ENCODE peak calls at places on chromosomes 7 and 10, in four cellular contexts. One of them, this sample, is unnamed.

GRCh38 chr7:130228840-130229239 is 21.2 kb downstream of the SSMEM1 start:
- DNase-seq in hippocampal formation: no peak
- DNase-seq in NCI-H2171 treated with DMSO at 0.1 percent for 48 hours: no peak
- DNase-seq in adrenal gland: no peak
- DNase-seq in this sample: no peak

GRCh38 chr7:31202801-31203200 is 137.7 kb downstream of the NEUROD6 start:
- DNase-seq in hippocampal formation: no peak
- DNase-seq in NCI-H2171 treated with DMSO at 0.1 percent for 48 hours: no peak
- DNase-seq in adrenal gland: no peak
- DNase-seq in this sample: peak; percentile 36

GRCh38 chr7:137480401-137480800 is 136.9 kb upstream of the PTN start:
- DNase-seq in hippocampal formation: no peak
- DNase-seq in NCI-H2171 treated with DMSO at 0.1 percent for 48 hours: no peak
- DNase-seq in adrenal gland: no peak
- DNase-seq in this sample: no peak

GRCh38 chr7:50166997-50167961 is 74.2 kb upstream of the ZPBP start:
- DNase-seq in hippocampal formation: no peak
- DNase-seq in NCI-H2171 treated with DMSO at 0.1 percent for 48 hours: no peak
- DNase-seq in adrenal gland: no peak
- DNase-seq in this sample: no peak

GRCh38 chr10:128263891-128264688 is 137.9 kb upstream of the MKI67 start:
- DNase-seq in hippocampal formation: peak; percentile 51
- DNase-seq in NCI-H2171 treated with DMSO at 0.1 percent for 48 hours: peak; percentile 56
- DNase-seq in adrenal gland: peak; percentile 63
- DNase-seq in this sample: peak; percentile 92

GRCh38 chr7:18087687-18088078 is 60.0 kb upstream of the PRPS1L1 start:
- DNase-seq in hippocampal formation: no peak
- DNase-seq in NCI-H2171 treated with DMSO at 0.1 percent for 48 hours: peak; percentile 33
- DNase-seq in adrenal gland: no peak
- DNase-seq in this sample: peak; percentile 71

GRCh38 chr7:958221-959200 is 4.0 kb upstream of the ADAP1 start:
- DNase-seq in hippocampal formation: no peak
- DNase-seq in NCI-H2171 treated with DMSO at 0.1 percent for 48 hours: no peak
- DNase-seq in adrenal gland: no peak
- DNase-seq in this sample: no peak

GRCh38 chr10:16592327-16592854 is 70.7 kb upstream of the C1QL3 start:
- DNase-seq in hippocampal formation: no peak
- DNase-seq in NCI-H2171 treated with DMSO at 0.1 percent for 48 hours: no peak
- DNase-seq in adrenal gland: no peak
- DNase-seq in this sample: no peak

GRCh38 chr7:111796671-111797070 is 234.4 kb upstream of the IMMP2L start:
- DNase-seq in hippocampal formation: no peak
- DNase-seq in NCI-H2171 treated with DMSO at 0.1 percent for 48 hours: no peak
- DNase-seq in adrenal gland: no peak
- DNase-seq in this sample: no peak

GRCh38 chr10:52755297-52756062 is 17.1 kb downstream of the MBL2 start:
- DNase-seq in hippocampal formation: no peak
- DNase-seq in NCI-H2171 treated with DMSO at 0.1 percent for 48 hours: no peak
- DNase-seq in adrenal gland: peak; percentile 25
- DNase-seq in this sample: no peak

GRCh38 chr10:31374146-31374696 is 55.2 kb downstream of the ZEB1 start:
- DNase-seq in hippocampal formation: no peak
- DNase-seq in NCI-H2171 treated with DMSO at 0.1 percent for 48 hours: peak; percentile 56
- DNase-seq in adrenal gland: no peak
- DNase-seq in this sample: no peak

GRCh38 chr7:148914208-148914777 is 30.2 kb upstream of the EZH2 start:
- DNase-seq in hippocampal formation: no peak
- DNase-seq in NCI-H2171 treated with DMSO at 0.1 percent for 48 hours: no peak
- DNase-seq in adrenal gland: peak; percentile 8
- DNase-seq in this sample: no peak

GRCh38 chr7:145036592-145037386 is 200.9 kb upstream of the TPK1 start:
- DNase-seq in hippocampal formation: peak; percentile 19
- DNase-seq in NCI-H2171 treated with DMSO at 0.1 percent for 48 hours: peak; percentile 70
- DNase-seq in adrenal gland: peak; percentile 13
- DNase-seq in this sample: no peak

GRCh38 chr7:105807363-105807762 is 69.0 kb downstream of the ATXN7L1 start:
- DNase-seq in hippocampal formation: no peak
- DNase-seq in NCI-H2171 treated with DMSO at 0.1 percent for 48 hours: no peak
- DNase-seq in adrenal gland: no peak
- DNase-seq in this sample: no peak

GRCh38 chr7:108425876-108426275 is 30.4 kb downstream of the NRCAM start:
- DNase-seq in hippocampal formation: no peak
- DNase-seq in NCI-H2171 treated with DMSO at 0.1 percent for 48 hours: no peak
- DNase-seq in adrenal gland: no peak
- DNase-seq in this sample: no peak

GRCh38 chr10:132489053-132489703 is 48.4 kb upstream of the INPP5A start:
- DNase-seq in hippocampal formation: no peak
- DNase-seq in NCI-H2171 treated with DMSO at 0.1 percent for 48 hours: no peak
- DNase-seq in adrenal gland: no peak
- DNase-seq in this sample: no peak

GRCh38 chr7:90298145-90299038 is 22.7 kb downstream of the FAM237B start:
- DNase-seq in hippocampal formation: peak; percentile 52
- DNase-seq in NCI-H2171 treated with DMSO at 0.1 percent for 48 hours: peak; percentile 61
- DNase-seq in adrenal gland: peak; percentile 23
- DNase-seq in this sample: no peak

GRCh38 chr10:29239569-29240472 is 49.0 kb upstream of the LYZL1 start:
- DNase-seq in hippocampal formation: no peak
- DNase-seq in NCI-H2171 treated with DMSO at 0.1 percent for 48 hours: no peak
- DNase-seq in adrenal gland: no peak
- DNase-seq in this sample: no peak

GRCh38 chr10:29630205-29631048 is 4.3 kb downstream of the SVIL start:
- DNase-seq in hippocampal formation: no peak
- DNase-seq in NCI-H2171 treated with DMSO at 0.1 percent for 48 hours: no peak
- DNase-seq in adrenal gland: no peak
- DNase-seq in this sample: no peak

GRCh38 chr7:146090023-146090645 is 26.5 kb upstream of the CNTNAP2 start:
- DNase-seq in hippocampal formation: peak; percentile 21
- DNase-seq in NCI-H2171 treated with DMSO at 0.1 percent for 48 hours: peak; percentile 88
- DNase-seq in adrenal gland: no peak
- DNase-seq in this sample: no peak

GRCh38 chr10:42975005-42975493 is 101.8 kb upstream of the RET start:
- DNase-seq in hippocampal formation: no peak
- DNase-seq in NCI-H2171 treated with DMSO at 0.1 percent for 48 hours: no peak
- DNase-seq in adrenal gland: peak; percentile 2
- DNase-seq in this sample: peak; percentile 17

GRCh38 chr7:31741852-31742251 is 54.8 kb downstream of the PPP1R17 start:
- DNase-seq in hippocampal formation: no peak
- DNase-seq in NCI-H2171 treated with DMSO at 0.1 percent for 48 hours: no peak
- DNase-seq in adrenal gland: no peak
- DNase-seq in this sample: no peak

GRCh38 chr7:43430412-43430811 is 152.5 kb upstream of the STK17A start:
- DNase-seq in hippocampal formation: no peak
- DNase-seq in NCI-H2171 treated with DMSO at 0.1 percent for 48 hours: no peak
- DNase-seq in adrenal gland: no peak
- DNase-seq in this sample: no peak

GRCh38 chr7:651032-651728 is 75.3 kb upstream of the DNAAF5 start:
- DNase-seq in hippocampal formation: no peak
- DNase-seq in NCI-H2171 treated with DMSO at 0.1 percent for 48 hours: no peak
- DNase-seq in adrenal gland: no peak
- DNase-seq in this sample: no peak

This sample was measured in dorsolateral prefrontal cortex.